ENCODE peak calls at places on chromosomes 2 and 18, in nine cellular contexts. A is AG10803; E is B cell; G is GM13976; L is fibroblast of lung; I is foreskin fibroblast; Q is CD8-positive, alpha-beta T cell; S is left ventricle myocardium inferior; X is kidney. R is an unnamed sample.

GRCh38 chr2:3078684-3079083 is 298.9 kb downstream of the EIPR1 start:
- DNase-seq in A (no peak), E (no peak), G (no peak), L (no peak), I (no peak), Q (no peak), S (no peak), X (no peak), R (no peak)

GRCh38 chr18:3620146-3621119 is 170.5 kb downstream of the TGIF1 start:
- DNase-seq in A (no peak), E (no peak), G (no peak), L (no peak), I (no peak), Q (no peak), S (no peak), X (no peak), R (no peak)

GRCh38 chr2:83578405-83578804 is 880.7 kb downstream of the SUCLG1 start:
- DNase-seq in A (peak), E (no peak), G (no peak), L (no peak), I (peak), Q (no peak), S (no peak), X (no peak), R (no peak)

GRCh38 chr2:220275454-220275853 is 648.0 kb downstream of the SLC4A3 start:
- DNase-seq in A (peak), E (no peak), G (no peak), L (peak), I (peak), Q (no peak), S (no peak), X (no peak), R (no peak)

GRCh38 chr2:216596234-216596985 is 36.8 kb upstream of the IGFBP2 start:
- DNase-seq in A (peak), E (no peak), G (no peak), L (peak), I (peak), Q (no peak), S (no peak), X (no peak), R (no peak)

GRCh38 chr18:37902344-37902743 is 336.7 kb upstream of the CELF4 start:
- DNase-seq in A (no peak), E (no peak), G (no peak), L (no peak), I (no peak), Q (no peak), S (no peak), X (no peak), R (no peak)

GRCh38 chr2:43759195-43759594 is 14.6 kb upstream of the DYNC2LI1 start:
- DNase-seq in A (peak), E (no peak), G (no peak), L (peak), I (peak), Q (no peak), S (no peak), X (no peak), R (no peak)

GRCh38 chr2:199895406-199895805 is 15.7 kb upstream of the C2orf69 start:
- DNase-seq in A (peak), E (no peak), G (no peak), L (no peak), I (peak), Q (no peak), S (no peak), X (no peak), R (no peak)

GRCh38 chr2:69784228-69784627 is 42.3 kb downstream of the ANXA4 start:
- DNase-seq in A (no peak), E (no peak), G (no peak), L (no peak), I (no peak), Q (no peak), S (no peak), X (no peak), R (no peak)

GRCh38 chr18:13541621-13542519 is 184.5 kb downstream of the FAM210A start:
- DNase-seq in A (no peak), E (no peak), G (no peak), L (no peak), I (no peak), Q (no peak), S (no peak), X (no peak), R (no peak)

GRCh38 chr18:48896875-48897511 is 53.8 kb downstream of the SMAD7 start:
- DNase-seq in A (peak), E (peak), G (peak), L (peak), I (peak), Q (no peak), S (peak), X (peak), R (no peak)

GRCh38 chr18:76354348-76354747 is 140.7 kb downstream of the ZNF516 start:
- DNase-seq in A (peak), E (no peak), G (no peak), L (peak), I (peak), Q (no peak), S (no peak), X (no peak), R (no peak)

GRCh38 chr2:44778671-44779476 is 162.6 kb upstream of the SIX3 start:
- DNase-seq in A (no peak), E (peak), G (peak), L (no peak), I (no peak), Q (no peak), S (no peak), X (no peak), R (no peak)

GRCh38 chr2:48254839-48255238 is 275.1 kb upstream of the STON1 start:
- DNase-seq in A (no peak), E (no peak), G (no peak), L (no peak), I (no peak), Q (no peak), S (no peak), X (no peak), R (no peak)

GRCh38 chr2:127173073-127173472 is 47.0 kb downstream of the CYP27C1 start:
- DNase-seq in A (peak), E (no peak), G (no peak), L (peak), I (peak), Q (no peak), S (peak), X (no peak), R (no peak)

GRCh38 chr2:118121101-118121500 is 32.8 kb downstream of the INSIG2 start:
- DNase-seq in A (no peak), E (no peak), G (no peak), L (no peak), I (no peak), Q (no peak), S (no peak), X (no peak), R (no peak)

GRCh38 chr2:142130111-142131015 is 453 bp downstream of the LRP1B start:
- DNase-seq in A (peak), E (no peak), G (peak), L (peak), I (peak), Q (no peak), S (peak), X (peak), R (peak)

GRCh38 chr2:68482296-68482695 is 14.9 kb downstream of the APLF start:
- DNase-seq in A (no peak), E (no peak), G (no peak), L (no peak), I (peak), Q (no peak), S (no peak), X (no peak), R (no peak)

GRCh38 chr2:216739035-216739434 is 43.7 kb upstream of the IGFBP5 start:
- DNase-seq in A (no peak), E (no peak), G (no peak), L (no peak), I (no peak), Q (no peak), S (no peak), X (no peak), R (no peak)

GRCh38 chr2:52082646-52083045 is 1050.7 kb upstream of the NRXN1 start:
- DNase-seq in A (no peak), E (no peak), G (no peak), L (no peak), I (no peak), Q (no peak), S (no peak), X (no peak), R (no peak)

GRCh38 chr2:9310827-9311226 is 104.2 kb downstream of the ASAP2 start:
- DNase-seq in A (peak), E (no peak), G (no peak), L (peak), I (no peak), Q (no peak), S (no peak), X (no peak), R (no peak)

GRCh38 chr2:53366570-53366969 is 401.0 kb upstream of the CHAC2 start:
- DNase-seq in A (no peak), E (no peak), G (no peak), L (no peak), I (no peak), Q (no peak), S (no peak), X (no peak), R (no peak)

GRCh38 chr2:191158751-191159150 is 8.0 kb upstream of the STAT4 start:
- DNase-seq in A (peak), E (no peak), G (no peak), L (peak), I (no peak), Q (no peak), S (no peak), X (no peak), R (no peak)

GRCh38 chr2:191152841-191153240 is 2.0 kb upstream of the STAT4 start:
- DNase-seq in A (peak), E (no peak), G (no peak), L (peak), I (peak), Q (no peak), S (no peak), X (peak), R (no peak)

GRCh38 chr2:191151315-191151698 is 513 bp upstream of the STAT4 start:
- DNase-seq in A (no peak), E (peak), G (no peak), L (no peak), I (no peak), Q (no peak), S (no peak), X (peak), R (no peak)

GRCh38 chr2:191158179-191158578 is 7.4 kb upstream of the STAT4 start:
- DNase-seq in A (no peak), E (no peak), G (no peak), L (no peak), I (no peak), Q (no peak), S (no peak), X (no peak), R (no peak)

DNA sequence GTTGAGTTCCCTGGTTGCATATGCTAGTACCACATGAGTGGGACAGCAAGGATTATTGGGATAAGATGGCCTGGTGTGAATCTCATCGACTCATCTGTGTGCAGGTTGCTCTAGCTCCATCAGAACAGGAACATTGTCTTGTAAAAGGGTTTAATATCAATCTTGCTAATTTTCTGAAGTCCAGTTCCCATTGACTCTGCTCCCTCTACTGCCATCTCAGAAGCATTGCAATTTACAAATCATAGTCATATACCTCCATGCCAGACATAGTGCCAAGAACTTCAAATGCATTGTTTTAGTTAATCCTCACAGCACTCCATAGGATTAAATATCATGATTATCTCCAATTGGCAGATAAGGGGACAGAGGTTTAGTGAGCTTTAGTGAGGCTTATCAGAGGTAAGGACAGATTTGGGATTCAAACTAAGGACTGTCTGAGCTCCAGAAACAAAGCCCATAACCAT is 4.8 kb upstream of the STAT4 start:
- DNase-seq in A (peak), E (peak), G (peak), L (peak), I (peak), Q (no peak), S (no peak), X (no peak), R (no peak)
- TF ChIP-seq CTCF in A (peak), E (peak), G (peak), L (peak), I (peak), Q (peak), S (peak), X (peak), R (peak)

DNA sequence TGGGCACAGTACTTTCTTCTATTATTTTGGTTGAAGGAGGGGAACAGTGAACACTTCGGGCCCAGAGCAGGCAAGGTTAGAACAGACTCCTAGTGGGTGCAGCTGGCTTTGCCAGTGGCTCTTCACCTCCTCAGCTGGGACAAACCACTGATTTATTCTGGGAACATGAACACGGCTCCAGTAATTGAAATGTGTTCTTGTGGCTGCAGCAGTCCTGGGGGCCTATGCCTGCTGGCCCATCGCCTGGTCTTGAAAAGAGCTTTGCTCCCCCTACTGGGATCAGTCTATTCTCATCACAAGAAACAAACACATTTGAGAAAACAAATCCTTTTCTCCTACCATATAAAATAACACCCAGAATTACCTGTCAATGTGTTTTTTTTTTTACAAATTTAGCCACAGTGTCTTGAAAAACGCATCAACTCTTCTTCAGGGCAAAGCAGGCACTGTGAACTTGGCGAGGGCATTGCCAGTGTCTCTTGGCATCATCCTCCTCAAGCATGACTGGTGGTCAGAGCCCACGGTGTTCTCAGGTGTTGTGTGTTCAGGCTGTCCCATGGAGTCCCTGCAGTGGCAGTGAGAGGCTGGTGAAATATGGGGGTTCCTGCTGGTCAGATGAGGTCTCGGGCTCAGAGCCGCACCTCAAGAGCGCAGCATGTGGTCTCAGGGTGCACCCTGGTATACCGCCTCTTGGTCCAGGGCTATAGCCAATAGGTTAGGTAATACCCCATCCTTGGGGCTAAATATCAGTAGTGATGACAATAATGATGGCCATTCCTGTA is 51.3 kb downstream of the RNF144A start:
- DNase-seq in A (no peak), E (no peak), G (no peak), L (peak), I (peak), Q (no peak), S (peak), X (no peak), R (no peak)
- TF ChIP-seq CTCF in A (no peak), E (no peak), G (no peak), L (no peak), I (no peak), Q (no peak), S (peak), X (no peak), R (no peak)

GRCh38 chr2:105294844-105295481 is 34.6 kb downstream of the TGFBRAP1 start:
- DNase-seq in A (peak), E (no peak), G (peak), L (peak), I (peak), Q (no peak), S (no peak), X (no peak), R (peak)
- TF ChIP-seq CTCF in A (peak), E (peak), G (peak), L (peak), I (peak), Q (no peak), S (peak), X (peak), R (peak)

GRCh38 chr2:38554973-38555595 is 47.6 kb downstream of the HNRNPLL start:
- DNase-seq in A (peak), E (no peak), G (no peak), L (no peak), I (peak), Q (no peak), S (no peak), X (no peak), R (no peak)
- TF ChIP-seq CTCF in A (peak), E (peak), G (peak), L (peak), I (peak), Q (peak), S (peak), X (peak), R (peak)

DNA sequence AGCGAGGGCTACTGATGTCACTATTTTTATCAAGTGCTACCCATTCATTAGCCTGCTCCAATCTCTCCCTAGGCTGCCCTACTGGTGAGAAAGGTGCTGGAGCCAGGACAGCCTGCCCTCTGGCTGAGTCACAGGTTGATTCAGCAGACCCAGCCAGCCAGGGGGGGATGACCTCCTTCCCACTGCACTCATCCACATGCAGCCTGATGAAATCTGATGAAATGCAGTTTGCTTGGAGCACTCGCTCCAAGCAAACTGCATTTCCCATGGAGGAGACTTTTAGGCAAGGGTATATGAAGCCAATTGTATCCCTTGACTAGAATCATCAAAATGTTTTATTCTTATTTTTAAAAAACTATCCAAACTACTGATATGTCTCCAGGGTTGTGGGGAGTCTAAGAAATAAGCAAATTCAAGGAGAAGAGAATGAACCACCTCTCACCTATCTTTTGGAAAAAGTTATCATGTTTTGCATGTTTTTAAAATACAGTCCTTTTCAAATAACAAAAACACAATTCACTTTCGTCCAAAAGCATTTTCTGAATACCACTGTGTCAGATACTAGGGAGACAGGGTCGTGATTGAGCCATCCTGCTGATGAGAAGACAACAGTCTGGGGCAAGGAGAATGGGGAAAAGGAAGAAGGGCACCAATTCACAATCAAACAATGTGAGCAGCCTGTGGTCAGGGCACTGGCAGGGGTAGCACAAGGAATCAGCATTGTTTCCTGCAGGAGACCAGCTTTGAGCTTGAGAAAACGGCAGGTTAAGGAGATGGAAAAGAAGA is 128.3 kb downstream of the AFF3 start:
- DNase-seq in A (peak), E (no peak), G (no peak), L (peak), I (peak), Q (no peak), S (peak), X (peak), R (no peak)
- TF ChIP-seq CTCF in A (peak), E (no peak), G (no peak), L (no peak), I (peak), Q (no peak), S (peak), X (no peak), R (no peak)

GRCh38 chr2:241261628-241262027 is 53.8 kb downstream of the HDLBP start:
- DNase-seq in A (no peak), E (no peak), G (no peak), L (no peak), I (no peak), Q (no peak), S (no peak), X (no peak), R (no peak)
- TF ChIP-seq CTCF in A (no peak), E (no peak), G (no peak), L (no peak), I (no peak), Q (no peak), S (no peak), X (no peak), R (no peak)

GRCh38 chr2:10879624-10880585 is 31.8 kb upstream of the KCNF1 start:
- DNase-seq in A (no peak), E (no peak), G (no peak), L (no peak), I (no peak), Q (no peak), S (no peak), X (no peak), R (no peak)
- TF ChIP-seq CTCF in A (no peak), E (no peak), G (no peak), L (no peak), I (no peak), Q (no peak), S (no peak), X (no peak), R (no peak)

R was measured in neural crest cell.